ENCODE peak calls at places on chromosomes 2 and 18, in four cellular contexts. W, M, X and O are unnamed samples.

GRCh38 chr2:128642801-128643200 is 324.1 kb upstream of the HS6ST1 start:
- DNase-seq in M (no peak), W (no peak), X (peak; percentile 67), O (peak; percentile 42)

GRCh38 chr2:207239754-207240494 is 74.2 kb upstream of the KLF7 start:
- DNase-seq in M (no peak), W (no peak), X (no peak), O (no peak)

GRCh38 chr2:30230855-30231725 is at the start of gene LBH:
- DNase-seq in M (peak; percentile 82), X (peak; percentile 94), W (no peak), O (no peak)

GRCh38 chr2:203870942-203871341 is 3.4 kb downstream of the CTLA4 start:
- DNase-seq in X (no peak), M (no peak), W (no peak), O (no peak)

GRCh38 chr18:59697236-59697932 is at the start of gene CCBE1:
- DNase-seq in X (peak; percentile 92), W (no peak), M (peak; percentile 43), O (no peak)

GRCh38 chr2:108222261-108222660 is 17.5 kb upstream of the SULT1C3 start:
- DNase-seq in W (no peak), X (no peak), M (no peak), O (no peak)

GRCh38 chr18:30855762-30856161 is 186.8 kb downstream of the DSC3 start:
- DNase-seq in W (no peak), X (no peak), M (no peak), O (no peak)

GRCh38 chr2:10452956-10453885 is 5.1 kb upstream of the ODC1 start:
- DNase-seq in W (no peak), X (no peak), M (no peak), O (no peak)

GRCh38 chr2:40457846-40458245 is 6.0 kb upstream of the SLC8A1 start:
- DNase-seq in X (no peak), W (peak; percentile 36), M (no peak), O (no peak)